ENCODE peak calls at places on chromosomes 13 and 19, in four cellular contexts. H is cardiac muscle cell, Q is tibial nerve, K is mucosa of gallbladder. T is an unnamed sample.

GRCh38 chr19:14405380-14405757 is 13.8 kb downstream of the DDX39A start:
- DNase-seq in H (no peak), Q (no peak), K (no peak), T (no peak)

GRCh38 chr19:3982701-3983541 is 2.3 kb downstream of the EEF2 start:
- DNase-seq in H (no peak), Q (no peak), K (no peak), T (no peak)

GRCh38 chr13:90738881-90739280 is 608.6 kb upstream of the MIR17HG start:
- DNase-seq in H (no peak), Q (no peak), K (no peak), T (no peak)

GRCh38 chr19:2154587-2155075 is 3.3 kb upstream of the AP3D1 start:
- DNase-seq in H (peak), Q (no peak), K (no peak), T (peak)

GRCh38 chr19:33277434-33277833 is 24.9 kb downstream of the CEBPA start:
- DNase-seq in H (no peak), Q (no peak), K (no peak), T (no peak)

GRCh38 chr19:43957891-43958290 is 6.9 kb downstream of the ZNF221 start:
- DNase-seq in H (no peak), Q (no peak), K (no peak), T (no peak)

GRCh38 chr19:40420766-40421467 is 4.9 kb downstream of the SERTAD1 start:
- DNase-seq in H (peak), Q (peak), K (peak), T (peak)

GRCh38 chr13:33490461-33491327 is 205.1 kb upstream of the STARD13 start:
- DNase-seq in H (no peak), Q (no peak), K (no peak), T (no peak)

GRCh38 chr19:7083076-7083956 is 13.8 kb downstream of the ZNF557 start:
- DNase-seq in H (no peak), Q (no peak), K (no peak), T (peak)

GRCh38 chr13:22812793-22813192 is 368.0 kb upstream of the SGCG start:
- DNase-seq in H (no peak), Q (peak), K (no peak), T (no peak)

GRCh38 chr19:46748325-46749109 is 2.3 kb upstream of the STRN4 start:
- DNase-seq in H (peak), Q (peak), K (no peak), T (peak)